ENCODE peak calls at places on chromosome 15, in six cellular contexts. G is body of pancreas, P is H9, F is substantia nigra, E is suprapubic skin, D is IMR-90. K is an unnamed sample.
A peak's percentile ranks its signal among the peaks of the same experiment; 100 is the strongest.

GRCh38 chr15:73746883-73747282 is 6.3 kb downstream of the INSYN1 start:
- DNase-seq in G (no peak), D (no peak), E (no peak), P (no peak), F (no peak), K (no peak)

GRCh38 chr15:69065981-69066645 is 51.6 kb downstream of the NOX5 start:
- DNase-seq in P (peak; percentile 16), F (no peak), E (no peak), G (no peak), D (no peak), K (no peak)

GRCh38 chr15:76337739-76338554 is 1.4 kb downstream of the ISL2 start:
- DNase-seq in D (no peak), P (peak; percentile 66), F (no peak), E (no peak), G (no peak), K (peak; percentile 29)

GRCh38 chr15:80776420-80777045 is 2.6 kb upstream of the CEMIP start:
- DNase-seq in E (peak; percentile 65), F (peak; percentile 11), D (peak; percentile 87), P (peak; percentile 68), G (peak; percentile 83), K (peak; percentile 66)

GRCh38 chr15:97745481-97746071 is 214.9 kb upstream of the ARRDC4 start:
- DNase-seq in F (no peak), P (peak; percentile 49), E (no peak), D (no peak), G (peak; percentile 47), K (no peak)

GRCh38 chr15:62706361-62706760 is 336.2 kb upstream of the TPM1 start:
- DNase-seq in F (no peak), E (no peak), G (no peak), D (no peak), P (no peak), K (no peak)

GRCh38 chr15:79981861-79982455 is 11.0 kb upstream of the BCL2A1 start:
- DNase-seq in D (no peak), E (no peak), G (no peak), F (no peak), P (no peak), K (no peak)

GRCh38 chr15:22978691-22979068 is 1.5 kb downstream of the CYFIP1 start:
- DNase-seq in D (no peak), F (no peak), G (no peak), P (no peak), E (peak; percentile 35), K (no peak)

GRCh38 chr15:67017318-67017717 is 48.1 kb upstream of the SMAD3 start:
- DNase-seq in G (no peak), P (no peak), D (no peak), E (no peak), F (no peak), K (no peak)

GRCh38 chr15:43412096-43412495 is 41.2 kb downstream of the TUBGCP4 start:
- DNase-seq in P (no peak), F (no peak), E (no peak), D (no peak), G (no peak), K (no peak)

GRCh38 chr15:34942363-34942762 is 27.2 kb downstream of the AQR start:
- DNase-seq in P (no peak), E (no peak), F (no peak), G (no peak), D (peak; percentile 84), K (no peak)

GRCh38 chr15:27454281-27455060 is 483.5 kb downstream of the GABRG3 start:
- DNase-seq in P (no peak), E (no peak), F (no peak), D (peak; percentile 54), G (no peak), K (no peak)

GRCh38 chr15:85778107-85778776 is 16.5 kb downstream of the KLHL25 start:
- DNase-seq in G (no peak), F (no peak), D (no peak), P (no peak), E (no peak), K (no peak)
- H3K27ac ChIP-seq in G (no peak overlapping the region), F (no peak overlapping the region), D (no peak overlapping the region), P (no peak overlapping the region), E (no peak overlapping the region), K (no peak overlapping the region)

GRCh38 chr15:92886229-92886628 is 13.9 kb upstream of the CHD2 start:
- DNase-seq in D (no peak), E (no peak), P (no peak), G (no peak), F (no peak), K (no peak)
- H3K27ac ChIP-seq in D (no peak overlapping the region), E (peak overlapping the region; percentile 100), P (no peak overlapping the region), G (peak overlapping the region; percentile 100), F (no peak overlapping the region), K (peak overlapping the region; percentile 100)

GRCh38 chr15:52733078-52733477 is 53.9 kb upstream of the ATOSA start:
- DNase-seq in F (no peak), E (no peak), D (no peak), P (no peak), G (no peak), K (no peak)
- H3K27ac ChIP-seq in F (no peak overlapping the region), E (no peak overlapping the region), D (no peak overlapping the region), P (no peak overlapping the region), G (no peak overlapping the region), K (no peak overlapping the region)

GRCh38 chr15:95018888-95019545 is 787.7 kb downstream of the MCTP2 start:
- DNase-seq in F (no peak), D (peak; percentile 83), E (no peak), G (no peak), P (no peak), K (no peak)
- H3K27ac ChIP-seq in F (no peak overlapping the region), D (no peak overlapping the region), E (no peak overlapping the region), G (no peak overlapping the region), P (no peak overlapping the region), K (no peak overlapping the region)

K was measured in naive thymus-derived CD4-positive, alpha-beta T cell.